ENCODE peak calls at places on chromosomes 13 and 19, in seven cellular contexts. C is neural progenitor cell, K is H9, I is PC-3, T is IMR-90, A is PC-9, G is HepG2. X is an unnamed sample. For H4K20me1, the result is how much of the 10 kb centered on the place peaks cover.

GRCh38 chr19:27974082-27974513 is 1238.9 kb downstream of the UQCRFS1 start:
- DNase-seq in C (peak), K (peak), I (peak), T (no peak), A (no peak), G (peak), X (no peak)

GRCh38 chr13:94251801-94252200 is 227.7 kb downstream of the DCT start:
- DNase-seq in C (no peak), K (no peak), I (no peak), T (peak), A (no peak), G (no peak), X (peak)

GRCh38 chr19:15417699-15418098 is 1.1 kb downstream of the AKAP8L start:
- DNase-seq in C (no peak), K (no peak), I (peak), T (no peak), A (no peak), G (no peak), X (no peak)

GRCh38 chr13:20369886-20370361 is 137.8 kb upstream of the GJB6 start:
- DNase-seq in C (no peak), K (no peak), I (peak), T (no peak), A (peak), G (no peak), X (no peak)

GRCh38 chr13:113629814-113630213 is 28.2 kb downstream of the ATP4B start:
- DNase-seq in C (no peak), K (no peak), I (no peak), T (no peak), A (no peak), G (no peak), X (no peak)

GRCh38 chr19:42553292-42554045 is 25.2 kb upstream of the CEACAM1 start:
- DNase-seq in C (no peak), K (peak), I (peak), T (peak), A (peak), G (peak), X (peak)

GRCh38 chr13:40061466-40062450 is 406.3 kb downstream of the COG6 start:
- DNase-seq in C (no peak), K (no peak), I (no peak), T (no peak), A (no peak), G (no peak), X (peak)

GRCh38 chr13:93819331-93819730 is 592.7 kb downstream of the GPC6 start:
- DNase-seq in C (no peak), K (no peak), I (no peak), T (no peak), A (no peak), G (no peak), X (no peak)

GRCh38 chr13:23889598-23890224 is 511 bp upstream of the MIPEP start:
- DNase-seq in C (peak), K (no peak), I (peak), T (no peak), A (no peak), G (no peak), X (no peak)

GRCh38 chr13:28411859-28412353 is 83.0 kb downstream of the FLT1 start:
- DNase-seq in C (no peak), K (no peak), I (no peak), T (peak), A (no peak), G (no peak), X (no peak)

GRCh38 chr19:14497347-14497921 is 1.5 kb upstream of the GIPC1 start:
- DNase-seq in C (no peak), K (no peak), I (peak), T (no peak), A (peak), G (peak), X (no peak)

GRCh38 chr13:39581177-39581576 is 21.8 kb downstream of the LHFPL6 start:
- DNase-seq in C (no peak), K (no peak), I (no peak), T (no peak), A (no peak), G (no peak), X (no peak)

GRCh38 chr19:7676376-7676775 is 514 bp upstream of the MCEMP1 start:
- DNase-seq in C (no peak), K (no peak), I (no peak), T (no peak), A (no peak), G (no peak), X (no peak)

GRCh38 chr13:97308735-97309429 is 86.7 kb downstream of the MBNL2 start:
- DNase-seq in C (no peak), K (no peak), I (peak), T (peak), A (no peak), G (peak), X (no peak)

GRCh38 chr19:47230122-47230920 is 678 bp downstream of the BBC3 start:
- DNase-seq in C (peak), K (peak), I (no peak), T (peak), A (no peak), G (peak), X (peak)

GRCh38 chr13:100808848-100809247 is 134.3 kb upstream of the TMTC4 start:
- DNase-seq in C (peak), K (no peak), I (no peak), T (no peak), A (no peak), G (no peak), X (no peak)

GRCh38 chr13:48043789-48044503 is 6.4 kb downstream of the NUDT15 start:
- DNase-seq in C (no peak), K (no peak), I (peak), T (peak), A (no peak), G (no peak), X (peak)

GRCh38 chr19:54136086-54136863 is 1.3 kb upstream of the CNOT3 start:
- DNase-seq in C (peak), K (no peak), I (peak), T (peak), A (no peak), G (no peak), X (peak)

GRCh38 chr19:36140289-36141038 is 598 bp downstream of the CAPNS1 start:
- DNase-seq in C (peak), K (peak), I (peak), T (peak), A (peak), G (peak), X (peak)

GRCh38 chr19:3100331-3100730 is 6.2 kb downstream of the GNA11 start:
- DNase-seq in C (no peak), K (no peak), I (no peak), T (no peak), A (no peak), G (no peak), X (no peak)

GRCh38 chr19:3100747-3101730 is 6.9 kb downstream of the GNA11 start:
- DNase-seq in C (no peak), K (no peak), I (no peak), T (no peak), A (no peak), G (no peak), X (no peak)

GRCh38 chr19:3099347-3100145 is 5.4 kb downstream of the GNA11 start:
- DNase-seq in C (no peak), K (no peak), I (no peak), T (no peak), A (no peak), G (no peak), X (no peak)

GRCh38 chr19:3104708-3104983 is 10.5 kb downstream of the GNA11 start:
- DNase-seq in C (no peak), K (no peak), I (no peak), T (no peak), A (no peak), G (no peak), X (no peak)

DNA sequence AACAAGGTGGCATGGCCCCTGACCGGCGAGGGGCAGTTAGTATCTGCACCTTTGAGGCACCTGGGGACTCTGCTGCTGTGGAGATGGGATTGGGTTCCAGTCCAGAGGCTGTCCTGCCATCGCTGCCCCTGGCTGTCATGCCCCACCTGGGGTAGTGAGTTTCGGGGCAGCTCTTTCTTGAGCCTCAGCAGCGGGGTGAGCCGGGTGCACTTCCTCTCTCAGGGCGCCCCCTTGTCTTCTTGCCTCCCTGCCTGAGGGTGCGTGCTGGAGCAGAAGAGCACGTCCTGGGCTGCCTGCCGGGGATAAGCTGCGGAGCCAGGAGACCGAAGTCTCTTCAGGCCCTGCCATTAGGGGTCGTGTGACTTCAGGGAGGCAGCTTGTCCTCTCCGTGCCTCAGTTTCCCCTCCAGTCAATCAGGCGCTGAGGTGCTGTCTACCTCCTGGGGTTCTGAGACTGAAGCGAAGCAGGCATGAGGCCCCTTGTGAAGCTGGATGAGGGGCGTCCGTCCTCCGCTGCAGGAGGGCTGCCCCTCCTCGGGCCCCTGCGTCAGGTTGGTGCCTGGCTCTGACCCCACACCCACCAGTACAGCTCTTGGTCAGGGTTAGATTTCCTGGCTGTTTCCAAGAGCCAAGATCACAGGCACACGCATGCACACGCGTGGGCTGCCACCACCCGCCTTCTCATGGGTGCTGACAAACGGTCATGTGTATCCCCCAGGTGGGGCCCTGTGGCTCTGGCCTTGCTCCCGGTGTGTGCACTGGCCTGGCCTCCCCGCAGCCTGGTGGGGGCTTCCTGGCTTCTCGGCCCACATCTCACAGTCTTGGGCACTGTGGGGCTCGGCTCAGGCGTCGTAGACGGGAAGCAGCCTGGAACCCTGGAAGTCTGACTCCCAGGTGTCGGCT is 8.3 kb downstream of the GNA11 start:
- DNase-seq in C (no peak), K (no peak), I (no peak), T (no peak), A (no peak), G (no peak), X (no peak)
- H4K20me1 ChIP-seq in C (half or more), K (under half), I (under half), T (half or more), A (under half), G (under half), X (under half)

DNA sequence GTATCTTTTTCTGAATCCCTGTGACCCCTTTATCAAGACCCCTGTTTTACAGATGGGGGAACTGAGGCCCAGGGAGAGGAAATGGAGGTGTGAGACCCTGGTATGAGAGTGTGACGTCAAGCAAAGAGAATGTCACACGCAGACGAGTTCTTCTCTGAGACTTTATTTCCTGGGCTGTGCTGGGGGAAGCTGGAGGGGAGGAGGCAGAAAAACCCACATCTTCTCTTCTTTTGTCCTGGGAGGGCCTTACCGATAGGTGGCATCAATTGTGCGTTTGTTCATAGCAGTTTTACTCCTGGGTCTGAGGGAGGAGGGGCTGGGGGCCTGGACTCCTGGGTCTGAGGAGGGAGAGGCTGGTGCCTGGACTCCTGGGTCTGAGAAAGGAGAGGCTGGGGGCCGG is 4.9 kb upstream of the KLK15 start:
- DNase-seq in C (peak), K (no peak), I (peak), T (no peak), A (no peak), G (no peak), X (no peak)
- TF ChIP-seq CTCF in C (peak), K (peak), I (peak), T (peak), A (peak), G (peak), X (no peak)

GRCh38 chr19:1507763-1508506 is 4.9 kb downstream of the ADAMTSL5 start:
- DNase-seq in C (peak), K (peak), I (peak), T (peak), A (peak), G (peak), X (peak)

GRCh38 chr19:1505991-1506881 is 6.6 kb downstream of the ADAMTSL5 start:
- DNase-seq in C (no peak), K (no peak), I (no peak), T (no peak), A (no peak), G (no peak), X (no peak)

GRCh38 chr19:1505012-1505411 is 7.8 kb downstream of the ADAMTSL5 start:
- DNase-seq in C (no peak), K (no peak), I (no peak), T (no peak), A (no peak), G (no peak), X (no peak)

GRCh38 chr19:1508507-1508856 is 4.3 kb downstream of the ADAMTSL5 start:
- DNase-seq in C (no peak), K (no peak), I (no peak), T (no peak), A (no peak), G (no peak), X (no peak)

DNA sequence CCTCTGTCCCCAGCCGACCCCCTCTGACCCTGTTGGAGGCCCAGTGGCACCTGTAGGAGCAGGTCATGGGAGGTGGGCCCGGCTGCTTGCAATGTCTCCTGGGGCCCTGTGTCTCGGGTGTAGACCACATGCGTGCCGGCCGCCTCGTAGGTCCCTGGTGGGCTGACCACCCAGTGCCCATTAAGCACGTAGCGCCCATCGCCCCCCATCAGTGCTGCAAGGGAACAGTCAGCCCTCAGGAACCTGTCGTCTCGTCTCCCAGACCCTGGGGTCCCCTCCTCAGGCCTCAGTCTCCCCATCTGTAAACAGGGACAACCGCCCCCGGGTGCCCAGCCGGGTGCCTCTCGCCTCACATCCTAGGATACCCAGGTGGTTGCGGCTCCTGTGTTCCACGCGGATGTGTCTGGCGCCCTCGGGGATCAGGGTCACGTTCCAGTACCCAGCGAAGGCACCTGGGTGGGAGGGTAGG is 5.6 kb downstream of the ADAMTSL5 start:
- DNase-seq in C (no peak), K (no peak), I (no peak), T (no peak), A (no peak), G (no peak), X (no peak)
- H2AFZ ChIP-seq in C (no peak), K (no peak), I (peak), T (peak), A (no peak), G (no peak), X (no peak)

DNA sequence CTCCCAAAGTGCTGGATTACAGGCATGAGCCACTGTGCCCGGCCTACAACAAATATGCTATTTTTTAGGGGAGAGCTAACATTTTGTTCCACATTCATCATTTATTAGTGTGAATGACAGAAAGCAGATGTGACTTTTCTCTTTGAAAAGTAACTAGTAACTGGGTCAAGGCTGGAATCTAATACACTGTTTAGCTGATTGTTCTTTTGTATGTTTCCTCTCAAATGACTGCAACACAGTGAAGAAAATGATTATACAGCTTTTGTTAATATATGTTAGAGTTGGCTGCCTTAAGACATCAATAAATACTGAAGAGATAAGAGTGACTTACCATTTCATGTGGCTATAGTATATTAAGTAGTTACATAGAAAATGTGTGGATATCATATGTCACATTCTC is 27.0 kb downstream of the MTRF1 start:
- DNase-seq in C (no peak), K (no peak), I (no peak), T (no peak), A (no peak), G (no peak), X (no peak)
- H4K20me1 ChIP-seq in C (under half), K (under half), I (under half), T (under half), A (under half), G (under half), X (under half)

DNA sequence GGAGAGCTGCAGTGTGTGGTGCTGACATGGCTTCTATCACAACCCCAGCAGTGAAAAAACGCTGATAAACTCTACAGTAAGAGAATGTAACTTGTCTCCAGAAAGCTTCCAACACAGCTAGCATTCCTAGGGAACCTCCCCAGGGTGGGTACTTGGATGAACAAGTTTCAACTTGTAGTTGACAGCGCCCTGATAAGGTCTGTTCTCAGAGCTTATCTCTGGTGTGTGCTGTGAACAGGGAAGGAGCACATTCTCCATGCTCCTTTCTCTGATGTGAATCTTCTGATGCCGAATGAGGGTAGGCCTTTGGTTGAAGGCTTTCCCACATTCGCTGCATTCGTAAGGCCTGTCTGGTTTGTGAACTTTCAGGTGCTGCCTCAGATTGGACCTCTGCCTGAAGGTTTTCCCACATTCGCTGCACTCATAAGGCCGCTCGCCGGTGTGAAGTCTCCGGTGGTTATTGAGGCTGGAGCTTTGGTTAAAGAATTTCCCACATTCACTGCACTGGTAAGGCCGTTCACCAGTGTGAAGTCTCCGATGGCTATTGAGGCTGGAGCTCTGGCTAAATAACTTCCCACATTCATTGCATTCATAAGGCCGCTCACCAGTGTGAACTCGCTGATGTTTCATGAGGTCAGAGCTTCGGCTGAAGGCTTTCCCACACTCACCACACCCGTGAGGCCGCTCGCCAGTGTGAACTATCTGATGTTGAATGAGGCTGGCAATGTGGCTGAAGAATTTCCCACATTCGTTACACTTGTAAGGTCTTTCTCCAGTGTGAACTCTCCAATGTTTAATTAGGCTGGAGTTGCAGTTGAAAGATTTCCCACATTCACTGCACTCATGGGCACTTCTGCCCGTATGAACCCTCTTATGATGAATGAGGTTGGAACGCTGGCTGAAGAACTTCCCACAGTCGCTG is 5.9 kb downstream of the ZNF792 start:
- DNase-seq in C (no peak), K (no peak), I (no peak), T (no peak), A (no peak), G (no peak), X (no peak)
- TF ChIP-seq CTCF in C (no peak), K (no peak), I (no peak), T (no peak), A (no peak), G (no peak), X (no peak)

DNA sequence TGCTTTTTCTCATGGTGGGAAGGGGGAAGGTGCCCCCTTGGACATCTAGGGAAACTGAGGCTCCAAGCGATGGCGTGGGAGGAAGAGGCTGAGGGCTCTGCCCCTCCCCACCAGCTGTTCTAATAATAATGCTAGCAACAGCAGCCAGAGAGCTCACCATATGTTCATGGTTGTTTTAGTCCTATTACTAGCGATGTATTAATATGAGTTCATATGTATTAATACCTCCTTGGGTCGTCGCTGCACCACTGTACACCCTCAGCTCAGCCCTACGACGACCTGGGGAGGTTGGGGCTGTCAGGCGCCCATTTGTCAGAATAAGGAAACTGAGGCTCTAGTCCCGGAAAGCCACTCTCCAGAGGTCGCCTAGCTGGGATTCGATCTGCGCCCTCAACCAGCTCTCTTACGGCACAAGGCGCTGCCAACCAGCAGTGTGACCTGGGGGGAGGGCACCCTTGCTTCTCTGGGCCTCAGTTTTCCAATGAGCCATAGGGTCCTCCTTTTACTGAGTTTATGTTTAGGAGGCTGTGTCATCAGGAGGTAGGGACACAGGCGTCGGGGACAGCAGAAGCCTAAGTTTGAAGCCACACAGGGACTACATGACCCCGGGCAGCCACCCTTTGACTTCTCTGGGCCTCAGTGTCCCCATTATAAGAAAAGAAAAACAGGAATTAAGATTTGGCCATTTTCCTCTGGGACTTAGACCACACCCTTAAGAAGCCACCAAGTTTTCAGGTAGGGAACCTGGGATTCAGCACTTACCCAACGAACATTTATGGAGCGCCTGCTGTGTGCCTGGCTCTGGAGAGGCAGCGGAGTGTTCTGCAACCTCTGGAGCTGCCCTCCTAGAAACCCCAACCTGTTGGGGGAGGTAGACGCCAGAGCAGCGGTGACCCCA is 664 bp downstream of the MAST3 start:
- DNase-seq in C (no peak), K (no peak), I (no peak), T (no peak), A (no peak), G (no peak), X (no peak)
- H2AFZ ChIP-seq in C (no peak), K (no peak), I (peak), T (peak), A (peak), G (no peak), X (peak)